ENCODE peak calls at places on chromosome 14, in four cellular contexts. One of them, this sample, is unnamed. For H3K9me3 and H3K4me1, the result is how much of the 10 kb centered on the place peaks cover.

GRCh38 chr14:78848234-78848820 is 678.2 kb downstream of the NRXN3 start:
- DNase-seq in mucosa of descending colon: peak
- DNase-seq in CD4-positive, CD25-positive, alpha-beta regulatory T cell: peak
- DNase-seq in effector memory CD4-positive, alpha-beta T cell: no peak
- DNase-seq in this sample: peak

GRCh38 chr14:26379951-26380350 is 217.9 kb downstream of the NOVA1 start:
- DNase-seq in mucosa of descending colon: no peak
- DNase-seq in CD4-positive, CD25-positive, alpha-beta regulatory T cell: no peak
- DNase-seq in effector memory CD4-positive, alpha-beta T cell: no peak
- DNase-seq in this sample: no peak

GRCh38 chr14:21796912-21797311 is 123.3 kb upstream of the OR4E1 start:
- DNase-seq in mucosa of descending colon: no peak
- DNase-seq in CD4-positive, CD25-positive, alpha-beta regulatory T cell: peak
- DNase-seq in effector memory CD4-positive, alpha-beta T cell: no peak
- DNase-seq in this sample: no peak

GRCh38 chr14:66649515-66649914 is 141.6 kb downstream of the GPHN start:
- DNase-seq in mucosa of descending colon: no peak
- DNase-seq in CD4-positive, CD25-positive, alpha-beta regulatory T cell: peak
- DNase-seq in effector memory CD4-positive, alpha-beta T cell: no peak
- DNase-seq in this sample: no peak

GRCh38 chr14:98198385-98198784 is 1073.6 kb downstream of the BCL11B start:
- DNase-seq in mucosa of descending colon: no peak
- DNase-seq in CD4-positive, CD25-positive, alpha-beta regulatory T cell: no peak
- DNase-seq in effector memory CD4-positive, alpha-beta T cell: peak
- DNase-seq in this sample: no peak

GRCh38 chr14:71444030-71444822 is 488.0 kb upstream of the RGS6 start:
- DNase-seq in mucosa of descending colon: no peak
- DNase-seq in CD4-positive, CD25-positive, alpha-beta regulatory T cell: no peak
- DNase-seq in effector memory CD4-positive, alpha-beta T cell: no peak
- DNase-seq in this sample: no peak

GRCh38 chr14:54241517-54241916 is 155.3 kb upstream of the CDKN3 start:
- DNase-seq in mucosa of descending colon: no peak
- DNase-seq in CD4-positive, CD25-positive, alpha-beta regulatory T cell: no peak
- DNase-seq in effector memory CD4-positive, alpha-beta T cell: no peak
- DNase-seq in this sample: no peak

GRCh38 chr14:20794644-20795369 is 7.8 kb downstream of the RNASE1 start:
- DNase-seq in mucosa of descending colon: no peak
- DNase-seq in CD4-positive, CD25-positive, alpha-beta regulatory T cell: no peak
- DNase-seq in effector memory CD4-positive, alpha-beta T cell: no peak
- DNase-seq in this sample: no peak

GRCh38 chr14:99186956-99187690 is 84.9 kb downstream of the BCL11B start:
- DNase-seq in mucosa of descending colon: no peak
- DNase-seq in CD4-positive, CD25-positive, alpha-beta regulatory T cell: no peak
- DNase-seq in effector memory CD4-positive, alpha-beta T cell: no peak
- DNase-seq in this sample: no peak

GRCh38 chr14:95485222-95485819 is 31.1 kb downstream of the SYNE3 start:
- DNase-seq in mucosa of descending colon: no peak
- DNase-seq in CD4-positive, CD25-positive, alpha-beta regulatory T cell: no peak
- DNase-seq in effector memory CD4-positive, alpha-beta T cell: no peak
- DNase-seq in this sample: no peak

GRCh38 chr14:55127491-55127951 is 1.5 kb upstream of the LGALS3 start:
- DNase-seq in mucosa of descending colon: peak
- DNase-seq in CD4-positive, CD25-positive, alpha-beta regulatory T cell: no peak
- DNase-seq in effector memory CD4-positive, alpha-beta T cell: no peak
- DNase-seq in this sample: no peak

GRCh38 chr14:99518441-99519346 is 37.5 kb downstream of the CCNK start:
- DNase-seq in mucosa of descending colon: peak
- DNase-seq in CD4-positive, CD25-positive, alpha-beta regulatory T cell: peak
- DNase-seq in effector memory CD4-positive, alpha-beta T cell: peak
- DNase-seq in this sample: peak

GRCh38 chr14:88554458-88555286 is at the start of gene PTPN21:
- DNase-seq in mucosa of descending colon: peak
- DNase-seq in CD4-positive, CD25-positive, alpha-beta regulatory T cell: no peak
- DNase-seq in effector memory CD4-positive, alpha-beta T cell: no peak
- DNase-seq in this sample: peak

GRCh38 chr14:83300454-83301064 is 1766.9 kb upstream of the SEL1L start:
- DNase-seq in mucosa of descending colon: no peak
- DNase-seq in CD4-positive, CD25-positive, alpha-beta regulatory T cell: no peak
- DNase-seq in effector memory CD4-positive, alpha-beta T cell: no peak
- DNase-seq in this sample: peak

GRCh38 chr14:22977684-22978486 is 4.5 kb downstream of the AJUBA start:
- DNase-seq in mucosa of descending colon: peak
- DNase-seq in CD4-positive, CD25-positive, alpha-beta regulatory T cell: no peak
- DNase-seq in effector memory CD4-positive, alpha-beta T cell: no peak
- DNase-seq in this sample: peak

GRCh38 chr14:82999802-83000201 is 1466.1 kb upstream of the SEL1L start:
- DNase-seq in mucosa of descending colon: no peak
- DNase-seq in CD4-positive, CD25-positive, alpha-beta regulatory T cell: no peak
- DNase-seq in effector memory CD4-positive, alpha-beta T cell: no peak
- DNase-seq in this sample: peak

GRCh38 chr14:97976861-97977260 is 1179.7 kb downstream of the VRK1 start:
- DNase-seq in mucosa of descending colon: peak
- DNase-seq in CD4-positive, CD25-positive, alpha-beta regulatory T cell: no peak
- DNase-seq in effector memory CD4-positive, alpha-beta T cell: no peak
- DNase-seq in this sample: no peak

DNA sequence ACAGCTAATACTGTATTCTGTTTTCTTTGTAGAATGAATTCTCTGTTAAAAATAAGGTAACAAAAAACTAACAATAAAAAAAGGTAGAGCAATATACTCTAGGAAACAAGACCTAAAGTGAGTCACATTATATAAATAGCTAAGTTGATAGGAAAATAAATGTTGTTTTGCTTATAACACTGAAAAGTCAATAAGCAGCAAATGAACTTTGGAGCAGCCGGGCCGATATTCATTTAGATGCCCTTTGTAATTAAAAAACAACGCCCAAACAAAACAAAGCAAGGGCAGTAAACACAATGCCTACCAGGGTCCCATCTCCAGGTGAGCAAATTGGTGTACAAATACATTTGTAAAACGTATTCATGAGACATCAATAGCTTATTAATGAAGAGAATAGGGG is 227.6 kb upstream of the FOXN3 start:
- DNase-seq in mucosa of descending colon: no peak
- DNase-seq in CD4-positive, CD25-positive, alpha-beta regulatory T cell: no peak
- DNase-seq in effector memory CD4-positive, alpha-beta T cell: no peak
- DNase-seq in this sample: no peak
- H3K4me3 ChIP-seq in mucosa of descending colon: no peak
- H3K4me3 ChIP-seq in CD4-positive, CD25-positive, alpha-beta regulatory T cell: no peak
- H3K4me3 ChIP-seq in effector memory CD4-positive, alpha-beta T cell: no peak
- H3K4me3 ChIP-seq in this sample: no peak

GRCh38 chr14:105647784-105648608 is 121.6 kb downstream of the TMEM121 start:
- DNase-seq in mucosa of descending colon: no peak
- DNase-seq in CD4-positive, CD25-positive, alpha-beta regulatory T cell: no peak
- DNase-seq in effector memory CD4-positive, alpha-beta T cell: no peak
- DNase-seq in this sample: no peak
- H3K9me3 ChIP-seq in mucosa of descending colon: under half
- H3K9me3 ChIP-seq in CD4-positive, CD25-positive, alpha-beta regulatory T cell: under half
- H3K9me3 ChIP-seq in effector memory CD4-positive, alpha-beta T cell: under half
- H3K9me3 ChIP-seq in this sample: under half

DNA sequence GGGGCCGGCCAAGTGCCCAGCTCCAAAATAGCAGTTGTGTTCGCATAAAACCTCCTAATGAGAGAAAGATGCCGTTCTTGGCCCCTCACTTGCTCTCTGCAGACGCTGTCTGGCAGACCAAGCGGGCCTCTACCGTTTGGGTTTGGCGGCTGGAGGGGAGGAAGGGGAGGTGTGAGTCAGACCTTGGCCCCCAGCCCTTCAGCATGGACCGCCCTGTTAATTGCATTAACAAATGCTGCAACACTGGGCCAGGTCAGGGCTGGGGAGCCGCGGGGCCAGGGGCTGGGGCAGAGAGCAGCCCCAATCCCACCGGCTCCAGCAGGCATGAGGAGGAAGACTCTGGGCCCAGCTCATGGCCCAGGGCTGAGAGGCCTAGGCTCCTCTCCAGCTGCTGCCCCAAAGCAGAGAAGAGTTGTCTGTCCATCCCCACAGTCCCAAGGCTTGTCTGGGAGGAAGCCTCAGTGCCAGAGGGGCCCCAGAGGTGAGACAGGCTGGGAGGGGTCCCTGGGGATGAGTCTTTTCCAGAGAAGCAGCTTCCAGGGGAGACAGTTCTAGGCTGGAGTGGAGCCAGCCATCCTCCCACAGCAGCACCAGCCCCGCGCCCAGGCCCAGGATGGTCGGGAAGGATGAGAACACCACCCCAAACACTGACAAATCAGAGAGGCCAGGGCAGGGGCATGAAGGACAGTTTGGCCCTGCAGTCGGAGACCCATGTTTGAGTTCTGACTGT is 16.9 kb downstream of the LTBP2 start:
- DNase-seq in mucosa of descending colon: no peak
- DNase-seq in CD4-positive, CD25-positive, alpha-beta regulatory T cell: no peak
- DNase-seq in effector memory CD4-positive, alpha-beta T cell: no peak
- DNase-seq in this sample: no peak
- H3K4me1 ChIP-seq in mucosa of descending colon: under half
- H3K4me1 ChIP-seq in CD4-positive, CD25-positive, alpha-beta regulatory T cell: under half
- H3K4me1 ChIP-seq in effector memory CD4-positive, alpha-beta T cell: under half
- H3K4me1 ChIP-seq in this sample: under half

DNA sequence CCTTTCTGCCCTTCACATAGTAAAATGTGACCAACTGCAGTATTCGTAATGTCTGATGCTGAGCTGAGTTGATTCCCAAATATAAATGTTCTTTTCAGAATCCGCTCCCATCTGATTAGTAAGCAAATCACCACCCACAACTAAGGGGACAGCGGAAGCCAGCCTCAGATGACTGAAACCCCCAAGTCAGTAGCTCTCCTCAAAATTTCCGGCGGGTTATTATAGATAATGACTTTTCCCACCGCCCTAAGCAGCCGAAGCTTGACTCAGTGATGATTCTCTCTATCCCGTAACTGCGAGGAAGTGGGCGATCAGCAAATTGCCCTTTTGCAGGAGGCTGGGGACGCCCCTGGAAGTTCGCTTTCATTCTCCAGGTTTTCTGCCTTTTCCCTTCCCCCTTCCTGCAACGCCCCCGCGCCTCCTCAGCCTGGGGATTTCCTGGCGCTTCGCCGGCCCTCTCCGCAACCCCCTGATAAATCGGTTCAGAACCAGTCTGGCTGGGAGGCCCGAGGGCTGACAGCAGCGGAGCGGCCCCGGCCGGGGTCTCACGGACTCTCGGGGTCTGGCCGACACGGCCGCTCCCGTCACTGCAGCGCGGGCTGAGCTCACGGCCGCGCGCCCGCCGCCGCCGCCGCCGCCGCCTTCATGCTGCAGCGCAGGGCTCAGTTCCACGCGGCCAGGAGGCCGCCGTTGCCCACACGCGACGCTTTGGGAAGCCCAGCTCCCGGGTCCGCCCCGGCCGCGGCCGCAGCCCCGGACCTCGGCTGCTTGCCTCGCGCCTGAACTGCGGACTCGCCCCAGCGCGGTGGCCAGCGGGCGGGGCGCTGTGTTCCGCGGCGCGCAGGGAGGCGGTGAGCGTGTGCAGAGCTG is at the start of gene LRFN5:
- DNase-seq in mucosa of descending colon: no peak
- DNase-seq in CD4-positive, CD25-positive, alpha-beta regulatory T cell: no peak
- DNase-seq in effector memory CD4-positive, alpha-beta T cell: no peak
- DNase-seq in this sample: peak
- H3K4me3 ChIP-seq in mucosa of descending colon: no peak
- H3K4me3 ChIP-seq in CD4-positive, CD25-positive, alpha-beta regulatory T cell: no peak
- H3K4me3 ChIP-seq in effector memory CD4-positive, alpha-beta T cell: peak
- H3K4me3 ChIP-seq in this sample: peak

GRCh38 chr14:105879503-105879866 is 353.1 kb downstream of the TMEM121 start:
- DNase-seq in mucosa of descending colon: no peak
- DNase-seq in CD4-positive, CD25-positive, alpha-beta regulatory T cell: no peak
- DNase-seq in effector memory CD4-positive, alpha-beta T cell: no peak
- DNase-seq in this sample: no peak

GRCh38 chr14:105878125-105878524 is 351.7 kb downstream of the TMEM121 start:
- DNase-seq in mucosa of descending colon: no peak
- DNase-seq in CD4-positive, CD25-positive, alpha-beta regulatory T cell: no peak
- DNase-seq in effector memory CD4-positive, alpha-beta T cell: no peak
- DNase-seq in this sample: peak

GRCh38 chr14:105877645-105878044 is 351.3 kb downstream of the TMEM121 start:
- DNase-seq in mucosa of descending colon: no peak
- DNase-seq in CD4-positive, CD25-positive, alpha-beta regulatory T cell: no peak
- DNase-seq in effector memory CD4-positive, alpha-beta T cell: no peak
- DNase-seq in this sample: no peak

GRCh38 chr14:105879867-105880561 is 353.6 kb downstream of the TMEM121 start:
- DNase-seq in mucosa of descending colon: no peak
- DNase-seq in CD4-positive, CD25-positive, alpha-beta regulatory T cell: no peak
- DNase-seq in effector memory CD4-positive, alpha-beta T cell: no peak
- DNase-seq in this sample: no peak

GRCh38 chr14:105878554-105878953 is 352.2 kb downstream of the TMEM121 start:
- DNase-seq in mucosa of descending colon: no peak
- DNase-seq in CD4-positive, CD25-positive, alpha-beta regulatory T cell: no peak
- DNase-seq in effector memory CD4-positive, alpha-beta T cell: no peak
- DNase-seq in this sample: no peak
- H3K9me3 ChIP-seq in mucosa of descending colon: under half
- H3K9me3 ChIP-seq in CD4-positive, CD25-positive, alpha-beta regulatory T cell: under half
- H3K9me3 ChIP-seq in effector memory CD4-positive, alpha-beta T cell: under half
- H3K9me3 ChIP-seq in this sample: under half

GRCh38 chr14:68607081-68607851 is 185.6 kb downstream of the ZFP36L1 start:
- DNase-seq in mucosa of descending colon: peak
- DNase-seq in CD4-positive, CD25-positive, alpha-beta regulatory T cell: no peak
- DNase-seq in effector memory CD4-positive, alpha-beta T cell: no peak
- DNase-seq in this sample: no peak
- H3K4me1 ChIP-seq in mucosa of descending colon: under half
- H3K4me1 ChIP-seq in CD4-positive, CD25-positive, alpha-beta regulatory T cell: under half
- H3K4me1 ChIP-seq in effector memory CD4-positive, alpha-beta T cell: under half
- H3K4me1 ChIP-seq in this sample: under half

GRCh38 chr14:67725171-67725570 is 23.5 kb downstream of the RDH12 start:
- DNase-seq in mucosa of descending colon: no peak
- DNase-seq in CD4-positive, CD25-positive, alpha-beta regulatory T cell: no peak
- DNase-seq in effector memory CD4-positive, alpha-beta T cell: no peak
- DNase-seq in this sample: no peak

GRCh38 chr14:67733609-67734008 is 31.9 kb downstream of the RDH12 start:
- DNase-seq in mucosa of descending colon: no peak
- DNase-seq in CD4-positive, CD25-positive, alpha-beta regulatory T cell: no peak
- DNase-seq in effector memory CD4-positive, alpha-beta T cell: no peak
- DNase-seq in this sample: no peak

GRCh38 chr14:67728258-67728657 is 26.6 kb downstream of the RDH12 start:
- DNase-seq in mucosa of descending colon: no peak
- DNase-seq in CD4-positive, CD25-positive, alpha-beta regulatory T cell: no peak
- DNase-seq in effector memory CD4-positive, alpha-beta T cell: no peak
- DNase-seq in this sample: no peak

GRCh38 chr14:67727361-67727760 is 25.7 kb downstream of the RDH12 start:
- DNase-seq in mucosa of descending colon: no peak
- DNase-seq in CD4-positive, CD25-positive, alpha-beta regulatory T cell: no peak
- DNase-seq in effector memory CD4-positive, alpha-beta T cell: no peak
- DNase-seq in this sample: no peak

GRCh38 chr14:67729072-67729561 is 27.4 kb downstream of the RDH12 start:
- DNase-seq in mucosa of descending colon: peak
- DNase-seq in CD4-positive, CD25-positive, alpha-beta regulatory T cell: no peak
- DNase-seq in effector memory CD4-positive, alpha-beta T cell: no peak
- DNase-seq in this sample: no peak
- H3K4me3 ChIP-seq in mucosa of descending colon: no peak
- H3K4me3 ChIP-seq in CD4-positive, CD25-positive, alpha-beta regulatory T cell: no peak
- H3K4me3 ChIP-seq in effector memory CD4-positive, alpha-beta T cell: no peak
- H3K4me3 ChIP-seq in this sample: no peak

DNA sequence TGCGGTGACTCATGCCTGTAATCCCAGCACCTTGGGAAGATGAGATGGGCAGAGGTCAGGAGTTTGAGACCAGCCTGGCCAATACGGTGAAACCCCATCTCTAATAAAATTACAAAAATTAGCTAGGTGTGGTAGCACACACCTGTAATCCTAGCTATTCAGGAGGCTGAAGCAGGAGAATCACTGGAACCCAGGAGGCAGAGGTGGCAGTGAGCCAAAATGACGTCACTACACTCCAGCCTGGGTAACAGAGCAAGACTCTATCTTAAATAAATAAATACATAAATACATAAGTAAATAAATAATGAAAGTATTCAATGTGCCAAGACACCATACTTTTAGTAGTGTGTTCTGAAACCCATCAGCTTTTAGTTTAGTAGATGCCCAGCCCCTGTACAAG is 308.1 kb upstream of the FLRT2 start:
- DNase-seq in mucosa of descending colon: no peak
- DNase-seq in CD4-positive, CD25-positive, alpha-beta regulatory T cell: no peak
- DNase-seq in effector memory CD4-positive, alpha-beta T cell: no peak
- DNase-seq in this sample: peak
- H3K9me3 ChIP-seq in mucosa of descending colon: under half
- H3K9me3 ChIP-seq in CD4-positive, CD25-positive, alpha-beta regulatory T cell: under half
- H3K9me3 ChIP-seq in effector memory CD4-positive, alpha-beta T cell: under half
- H3K9me3 ChIP-seq in this sample: under half